ENCODE peak calls at places on chromosomes 7 and 10, in six cellular contexts. V, Q, S, L, R and W are unnamed samples.

GRCh38 chr10:33661580-33662269 is 327.3 kb upstream of the NRP1 start:
- DNase-seq in V (peak; percentile 14), Q (no peak), S (no peak), L (no peak), R (no peak), W (peak; percentile 56)

GRCh38 chr10:1243486-1244182 is 187.4 kb downstream of the WDR37 start:
- DNase-seq in V (no peak), Q (no peak), S (no peak), L (peak; percentile 53), R (no peak), W (no peak)

GRCh38 chr7:21377545-21377944 is 50.3 kb upstream of the SP4 start:
- DNase-seq in V (no peak), Q (no peak), S (no peak), L (no peak), R (no peak), W (no peak)

GRCh38 chr10:74071151-74071550 is 73.2 kb downstream of the VCL start:
- DNase-seq in V (peak; percentile 64), Q (no peak), S (no peak), L (no peak), R (no peak), W (peak; percentile 93)

GRCh38 chr10:34709637-34710390 is 105.3 kb downstream of the PARD3 start:
- DNase-seq in V (no peak), Q (no peak), S (no peak), L (no peak), R (no peak), W (peak; percentile 48)

GRCh38 chr7:70764004-70764691 is 367.8 kb upstream of the GALNT17 start:
- DNase-seq in V (no peak), Q (no peak), S (peak; percentile 69), L (no peak), R (no peak), W (no peak)

GRCh38 chr10:14408139-14408538 is 77.4 kb upstream of the FRMD4A start:
- DNase-seq in V (no peak), Q (no peak), S (no peak), L (no peak), R (no peak), W (no peak)

GRCh38 chr10:46544989-46545791 is 11.3 kb downstream of the GPRIN2 start:
- DNase-seq in V (peak; percentile 86), Q (no peak), S (peak; percentile 56), L (peak; percentile 92), R (no peak), W (peak; percentile 57)

GRCh38 chr7:24756989-24757798 is at the start of gene GSDME:
- DNase-seq in V (peak; percentile 90), Q (no peak), S (peak; percentile 71), L (peak; percentile 53), R (no peak), W (peak; percentile 50)

GRCh38 chr7:7970113-7970619 is 1.6 kb downstream of the GLCCI1 start:
- DNase-seq in V (no peak), Q (no peak), S (no peak), L (no peak), R (no peak), W (no peak)

GRCh38 chr10:50033481-50033880 is 34.3 kb upstream of the WASHC2A start:
- DNase-seq in V (no peak), Q (no peak), S (no peak), L (no peak), R (no peak), W (peak; percentile 91)

GRCh38 chr7:84231157-84231556 is 36.6 kb upstream of the SEMA3A start:
- DNase-seq in V (no peak), Q (no peak), S (no peak), L (no peak), R (no peak), W (peak; percentile 40)

GRCh38 chr7:100506356-100506930 is 22.7 kb downstream of the NYAP1 start:
- DNase-seq in V (no peak), Q (no peak), S (no peak), L (no peak), R (no peak), W (peak; percentile 22)

GRCh38 chr7:155219154-155219531 is 78.5 kb upstream of the INSIG1 start:
- DNase-seq in V (no peak), Q (no peak), S (peak; percentile 43), L (no peak), R (no peak), W (no peak)

GRCh38 chr7:48041665-48041995 is 6.3 kb downstream of the C7orf57 start:
- DNase-seq in V (no peak), Q (no peak), S (no peak), L (no peak), R (no peak), W (peak; percentile 43)

GRCh38 chr7:24472093-24472492 is 101.2 kb upstream of the PALS2 start:
- DNase-seq in V (no peak), Q (no peak), S (no peak), L (no peak), R (no peak), W (no peak)

GRCh38 chr10:33336606-33337334 is 2.3 kb upstream of the NRP1 start:
- DNase-seq in V (peak; percentile 43), Q (no peak), S (no peak), L (peak; percentile 51), R (peak; percentile 19), W (peak; percentile 59)

GRCh38 chr10:60848126-60848525 is 69.8 kb downstream of the CDK1 start:
- DNase-seq in V (peak; percentile 29), Q (no peak), S (no peak), L (no peak), R (no peak), W (peak; percentile 70)

GRCh38 chr10:128480601-128481000 is 354.4 kb upstream of the MKI67 start:
- DNase-seq in V (no peak), Q (no peak), S (no peak), L (no peak), R (no peak), W (no peak)

GRCh38 chr7:70414368-70414767 is 717.6 kb upstream of the GALNT17 start:
- DNase-seq in V (no peak), Q (no peak), S (no peak), L (no peak), R (no peak), W (no peak)

GRCh38 chr10:92720306-92721165 is 30.8 kb downstream of the HHEX start:
- DNase-seq in V (no peak), Q (no peak), S (no peak), L (no peak), R (peak; percentile 74), W (no peak)

GRCh38 chr7:22445140-22445722 is 54.8 kb downstream of the STEAP1B start:
- DNase-seq in V (peak; percentile 21), Q (no peak), S (no peak), L (no peak), R (peak; percentile 91), W (peak; percentile 59)

GRCh38 chr10:72355214-72355555 is 466 bp upstream of the DNAJB12 start:
- DNase-seq in V (no peak), Q (no peak), S (no peak), L (no peak), R (no peak), W (no peak)

GRCh38 chr7:23544913-23545354 is 13.2 kb upstream of the TRA2A start:
- DNase-seq in V (no peak), Q (no peak), S (no peak), L (no peak), R (no peak), W (peak; percentile 62)

GRCh38 chr10:86019141-86019540 is 347.5 kb downstream of the GRID1 start:
- DNase-seq in V (no peak), Q (no peak), S (no peak), L (no peak), R (no peak), W (no peak)